ENCODE peak calls at places on chromosomes 3 and 15, in eight cellular contexts. M is cardiac muscle cell, B is neural progenitor cell, I is prostate gland, Q is adrenal gland, F is hepatocyte, T is transverse colon, K is astrocyte. X is an unnamed sample.

GRCh38 chr15:52790166-52790708 is at the start of gene ONECUT1:
- DNase-seq in F (peak; percentile 86), B (peak; percentile 91), M (peak; percentile 84), Q (no peak), I (no peak), K (no peak), T (peak; percentile 50), X (no peak)

GRCh38 chr3:132180337-132180791 is 136.8 kb upstream of the ACP3 start:
- DNase-seq in F (peak; percentile 75), M (peak; percentile 74), Q (no peak), K (peak; percentile 34), I (peak; percentile 74), T (no peak), B (peak; percentile 83), X (no peak)

GRCh38 chr15:89335289-89336041 is 841 bp upstream of the POLG start:
- DNase-seq in T (peak; percentile 43), Q (no peak), B (peak; percentile 70), I (peak; percentile 49), F (peak; percentile 51), M (peak; percentile 40), K (no peak), X (no peak)

GRCh38 chr3:56915969-56916586 is 114.3 kb upstream of the ARHGEF3 start:
- DNase-seq in B (peak; percentile 41), F (no peak), M (peak; percentile 67), K (no peak), Q (no peak), I (no peak), T (peak; percentile 49), X (no peak)

GRCh38 chr3:101780661-101781060 is 1.6 kb downstream of the NXPE3 start:
- DNase-seq in Q (no peak), K (peak; percentile 85), T (no peak), I (no peak), B (peak; percentile 9), F (peak; percentile 56), M (no peak), X (no peak)

GRCh38 chr3:63753567-63753966 is 65.5 kb upstream of the C3orf49 start:
- DNase-seq in F (peak; percentile 62), M (peak; percentile 70), I (no peak), Q (no peak), B (peak; percentile 28), T (no peak), K (peak; percentile 25), X (no peak)

GRCh38 chr15:55630921-55631320 is 42.8 kb upstream of the PYGO1 start:
- DNase-seq in B (no peak), I (no peak), K (no peak), F (no peak), T (no peak), Q (no peak), M (no peak), X (no peak)

GRCh38 chr3:99789322-99789721 is 28.3 kb upstream of the CMSS1 start:
- DNase-seq in K (peak; percentile 44), F (peak; percentile 64), Q (peak; percentile 22), M (peak; percentile 48), B (peak; percentile 57), I (no peak), T (peak; percentile 13), X (no peak)

GRCh38 chr3:45179163-45179562 is 33.0 kb upstream of the CDCP1 start:
- DNase-seq in I (no peak), M (no peak), F (no peak), Q (no peak), K (no peak), B (no peak), T (no peak), X (no peak)

GRCh38 chr15:68055224-68055705 is 1.1 kb downstream of the PIAS1 start:
- DNase-seq in F (peak; percentile 62), B (peak; percentile 56), I (peak; percentile 26), Q (peak; percentile 53), M (peak; percentile 39), T (peak; percentile 30), K (peak; percentile 32), X (no peak)

GRCh38 chr15:40929730-40930429 is 740 bp downstream of the DLL4 start:
- DNase-seq in I (peak; percentile 39), T (peak; percentile 61), B (peak; percentile 91), M (peak; percentile 77), K (peak; percentile 53), Q (peak; percentile 51), F (peak; percentile 74), X (peak; percentile 59)

GRCh38 chr3:98213276-98213675 is 46.8 kb downstream of the OR5H15 start:
- DNase-seq in Q (no peak), M (no peak), B (no peak), K (no peak), I (no peak), F (no peak), T (no peak), X (no peak)

GRCh38 chr3:16048435-16049318 is 125.8 kb upstream of the GALNT15 start:
- DNase-seq in F (peak; percentile 84), Q (peak; percentile 61), B (peak; percentile 67), K (no peak), I (peak; percentile 54), T (peak; percentile 50), M (peak; percentile 69), X (peak; percentile 54)

GRCh38 chr15:76465728-76466127 is 129.2 kb downstream of the ISL2 start:
- DNase-seq in I (no peak), F (no peak), M (no peak), Q (no peak), B (no peak), K (no peak), T (no peak), X (no peak)

GRCh38 chr15:60358935-60359672 is 38.7 kb downstream of the ANXA2 start:
- DNase-seq in M (no peak), B (no peak), F (no peak), I (no peak), Q (peak; percentile 57), K (peak; percentile 90), T (no peak), X (no peak)

GRCh38 chr3:152365766-152366593 is 97.3 kb downstream of the MBNL1 start:
- DNase-seq in F (no peak), B (no peak), K (peak; percentile 59), I (no peak), T (no peak), M (no peak), Q (no peak), X (no peak)

GRCh38 chr3:47588053-47588452 is 9.4 kb upstream of the CSPG5 start:
- DNase-seq in M (no peak), I (no peak), K (no peak), Q (no peak), F (no peak), B (no peak), T (no peak), X (no peak)
- H3K36me3 ChIP-seq in M (peaks cover 35% of the 10 kb centered on the region), I (no peaks in the 10 kb centered on the region), K (peaks cover 37% of the 10 kb centered on the region), Q (peaks cover 29% of the 10 kb centered on the region), F (peaks cover 5% of the 10 kb centered on the region), B (peaks cover 25% of the 10 kb centered on the region), T (peaks cover 14% of the 10 kb centered on the region), X (peaks cover 18% of the 10 kb centered on the region)

GRCh38 chr3:47912006-47912504 is 104.2 kb downstream of the MAP4 start:
- DNase-seq in K (no peak), T (no peak), M (no peak), F (no peak), B (no peak), I (no peak), Q (no peak), X (no peak)
- H3K27ac ChIP-seq in K (peak overlapping the region; percentile 73), T (no peak overlapping the region), M (no peak overlapping the region), F (no peak overlapping the region), B (no peak overlapping the region), I (no peak overlapping the region), Q (no peak overlapping the region), X (no peak overlapping the region)

DNA sequence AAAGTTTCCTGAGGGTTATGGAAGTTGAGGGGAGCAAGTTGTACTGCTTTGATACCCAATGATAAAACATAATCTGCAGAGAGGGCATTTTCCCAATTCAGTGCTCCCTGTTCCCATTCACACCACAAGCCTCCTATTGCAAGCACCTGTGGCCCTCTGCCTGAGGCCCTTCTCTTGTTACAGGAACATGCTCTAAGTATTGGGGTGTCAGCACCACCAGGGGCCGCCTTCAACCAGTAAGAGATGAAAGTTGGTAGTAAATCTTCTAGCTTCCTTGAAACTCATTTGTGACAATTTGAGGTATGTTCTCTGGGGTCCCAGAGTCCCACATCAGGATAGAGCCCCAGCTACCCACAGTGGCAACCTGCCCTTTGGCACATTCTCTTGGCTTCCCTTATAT is 265.4 kb upstream of the ARHGEF26 start:
- DNase-seq in T (no peak), I (no peak), B (no peak), F (no peak), M (no peak), Q (no peak), K (no peak), X (no peak)
- TF ChIP-seq CTCF in T (no peak), I (no peak), B (no peak), F (no peak), M (no peak), Q (no peak), K (no peak), X (no peak)

GRCh38 chr15:70521576-70522322 is 241.6 kb downstream of the UACA start:
- DNase-seq in B (no peak), Q (no peak), F (no peak), I (no peak), M (no peak), T (no peak), K (no peak), X (no peak)
- H3K36me3 ChIP-seq in B (no peaks in the 10 kb centered on the region), Q (no peaks in the 10 kb centered on the region), F (no peaks in the 10 kb centered on the region), I (no peaks in the 10 kb centered on the region), M (no peaks in the 10 kb centered on the region), T (no peaks in the 10 kb centered on the region), K (no peaks in the 10 kb centered on the region), X (no peaks in the 10 kb centered on the region)